ENCODE peak calls at places on chromosomes 16 and 17, in nine cellular contexts. F is chondrocyte; T is CD8-positive, alpha-beta T cell; C is SW480; I is mesenchymal stem cell; N is PC-3; R is RCC 7860; Y is stimulated activated naive CD8-positive, alpha-beta T cell treated with anti-CD3 and anti-CD28 coated beads, Interleukin-15, Interleukin-2, amounts not matched to agents 100 U/mL and 50 U/mL, for 24 hours; D is epithelial cell of esophagus. W is an unnamed sample.

GRCh38 chr16:15535772-15536171 is 101.4 kb downstream of the BMERB1 start:
- DNase-seq in R (no peak), N (no peak), I (no peak), D (no peak), T (no peak), Y (no peak), F (no peak), C (no peak), W (no peak)

GRCh38 chr17:30996481-30996880 is 25.6 kb downstream of the RNF135 start:
- DNase-seq in I (no peak), C (no peak), Y (no peak), F (no peak), D (no peak), N (no peak), R (peak), T (no peak), W (no peak)

GRCh38 chr16:17303101-17303500 is 167.7 kb downstream of the XYLT1 start:
- DNase-seq in R (no peak), T (no peak), D (no peak), F (no peak), N (no peak), Y (no peak), C (peak), I (no peak), W (no peak)

GRCh38 chr16:84486126-84486525 is 18.3 kb downstream of the MEAK7 start:
- DNase-seq in C (no peak), N (no peak), R (no peak), T (no peak), I (no peak), F (no peak), D (no peak), Y (no peak), W (no peak)

GRCh38 chr16:19884021-19884485 is 595 bp downstream of the GPRC5B start:
- DNase-seq in Y (no peak), D (no peak), R (no peak), F (no peak), T (no peak), N (no peak), C (no peak), I (peak), W (no peak)

GRCh38 chr16:86016201-86016965 is 117.4 kb downstream of the IRF8 start:
- DNase-seq in C (peak), Y (peak), D (peak), I (peak), N (peak), F (peak), R (peak), T (peak), W (peak)

GRCh38 chr17:76048025-76048605 is 21.0 kb upstream of the EVPL start:
- DNase-seq in N (no peak), D (no peak), R (no peak), I (no peak), T (no peak), Y (no peak), F (no peak), C (no peak), W (no peak)

GRCh38 chr17:16129844-16130243 is 85.5 kb downstream of the NCOR1 start:
- DNase-seq in T (no peak), R (no peak), Y (no peak), C (no peak), F (no peak), D (no peak), N (no peak), I (no peak), W (no peak)

GRCh38 chr17:9021158-9021984 is at the start of gene NTN1:
- DNase-seq in F (no peak), Y (peak), D (peak), R (no peak), I (peak), N (peak), C (peak), T (peak), W (no peak)

GRCh38 chr16:86712158-86713009 is 134.0 kb downstream of the FOXL1 start:
- DNase-seq in R (no peak), C (no peak), F (no peak), Y (no peak), T (no peak), N (no peak), D (no peak), I (no peak), W (no peak)

GRCh38 chr17:7173687-7174602 is 5.2 kb downstream of the ASGR1 start:
- DNase-seq in F (peak), D (peak), R (no peak), N (no peak), Y (peak), I (peak), T (peak), C (no peak), W (no peak)

W was measured in H54.